ENCODE peak calls at places on chromosome 20, in nine cellular contexts. One of them, this sample, is unnamed.

GRCh38 chr20:60202046-60202445 is 243.8 kb downstream of the CDH26 start:
- DNase-seq in tibial artery: no peak
- DNase-seq in heart right ventricle: peak
- DNase-seq in HFFc6: no peak
- DNase-seq in coronary artery: no peak
- DNase-seq in HFF-Myc: no peak
- DNase-seq in astrocyte: no peak
- DNase-seq in RWPE1: no peak
- DNase-seq in AG04450: no peak
- DNase-seq in this sample: no peak

GRCh38 chr20:9186396-9186795 is 117.5 kb downstream of the PLCB4 start:
- DNase-seq in heart right ventricle: no peak
- DNase-seq in tibial artery: no peak
- DNase-seq in coronary artery: no peak
- DNase-seq in HFF-Myc: no peak
- DNase-seq in RWPE1: no peak
- DNase-seq in HFFc6: no peak
- DNase-seq in AG04450: no peak
- DNase-seq in astrocyte: no peak
- DNase-seq in this sample: no peak

GRCh38 chr20:54345301-54345724 is 130.1 kb upstream of the DOK5 start:
- DNase-seq in HFF-Myc: peak
- DNase-seq in astrocyte: peak
- DNase-seq in tibial artery: no peak
- DNase-seq in heart right ventricle: no peak
- DNase-seq in coronary artery: no peak
- DNase-seq in RWPE1: peak
- DNase-seq in AG04450: peak
- DNase-seq in HFFc6: peak
- DNase-seq in this sample: peak

GRCh38 chr20:37294262-37294981 is 5.0 kb downstream of the MANBAL start:
- DNase-seq in heart right ventricle: no peak
- DNase-seq in RWPE1: no peak
- DNase-seq in tibial artery: no peak
- DNase-seq in HFFc6: peak
- DNase-seq in astrocyte: peak
- DNase-seq in AG04450: no peak
- DNase-seq in coronary artery: no peak
- DNase-seq in HFF-Myc: no peak
- DNase-seq in this sample: no peak

GRCh38 chr20:8021541-8022269 is 2.1 kb upstream of the TMX4 start:
- DNase-seq in astrocyte: no peak
- DNase-seq in coronary artery: no peak
- DNase-seq in RWPE1: no peak
- DNase-seq in HFF-Myc: no peak
- DNase-seq in HFFc6: no peak
- DNase-seq in tibial artery: no peak
- DNase-seq in AG04450: no peak
- DNase-seq in heart right ventricle: peak
- DNase-seq in this sample: no peak

GRCh38 chr20:13353261-13353945 is 132.3 kb downstream of the ISM1 start:
- DNase-seq in HFF-Myc: no peak
- DNase-seq in heart right ventricle: no peak
- DNase-seq in AG04450: no peak
- DNase-seq in RWPE1: no peak
- DNase-seq in HFFc6: no peak
- DNase-seq in tibial artery: no peak
- DNase-seq in astrocyte: no peak
- DNase-seq in coronary artery: no peak
- DNase-seq in this sample: peak

GRCh38 chr20:3398681-3399252 is 8.7 kb downstream of the DNAAF9 start:
- DNase-seq in heart right ventricle: no peak
- DNase-seq in coronary artery: no peak
- DNase-seq in tibial artery: no peak
- DNase-seq in astrocyte: peak
- DNase-seq in HFFc6: peak
- DNase-seq in RWPE1: no peak
- DNase-seq in AG04450: peak
- DNase-seq in HFF-Myc: no peak
- DNase-seq in this sample: no peak

GRCh38 chr20:3681931-3682820 is at the start of gene ADAM33:
- DNase-seq in coronary artery: no peak
- DNase-seq in HFF-Myc: no peak
- DNase-seq in RWPE1: no peak
- DNase-seq in HFFc6: no peak
- DNase-seq in heart right ventricle: peak
- DNase-seq in tibial artery: peak
- DNase-seq in astrocyte: no peak
- DNase-seq in AG04450: no peak
- DNase-seq in this sample: no peak

GRCh38 chr20:13202553-13202952 is 18.5 kb upstream of the ISM1 start:
- DNase-seq in astrocyte: no peak
- DNase-seq in HFF-Myc: no peak
- DNase-seq in HFFc6: no peak
- DNase-seq in coronary artery: no peak
- DNase-seq in RWPE1: no peak
- DNase-seq in heart right ventricle: no peak
- DNase-seq in tibial artery: no peak
- DNase-seq in AG04450: no peak
- DNase-seq in this sample: no peak

GRCh38 chr20:10632681-10633509 is 40.9 kb downstream of the JAG1 start:
- DNase-seq in coronary artery: no peak
- DNase-seq in AG04450: no peak
- DNase-seq in tibial artery: no peak
- DNase-seq in heart right ventricle: no peak
- DNase-seq in HFF-Myc: no peak
- DNase-seq in RWPE1: no peak
- DNase-seq in astrocyte: no peak
- DNase-seq in HFFc6: no peak
- DNase-seq in this sample: no peak

GRCh38 chr20:61874421-61875068 is 191.1 kb downstream of the TAF4 start:
- DNase-seq in tibial artery: no peak
- DNase-seq in HFF-Myc: no peak
- DNase-seq in astrocyte: peak
- DNase-seq in coronary artery: no peak
- DNase-seq in HFFc6: no peak
- DNase-seq in RWPE1: peak
- DNase-seq in AG04450: no peak
- DNase-seq in heart right ventricle: peak
- DNase-seq in this sample: peak

GRCh38 chr20:33370296-33370695 is 31.0 kb downstream of the CDK5RAP1 start:
- DNase-seq in HFF-Myc: no peak
- DNase-seq in astrocyte: no peak
- DNase-seq in HFFc6: no peak
- DNase-seq in heart right ventricle: no peak
- DNase-seq in tibial artery: no peak
- DNase-seq in coronary artery: no peak
- DNase-seq in AG04450: no peak
- DNase-seq in RWPE1: no peak
- DNase-seq in this sample: peak

GRCh38 chr20:49594929-49595311 is 27.0 kb upstream of the PTGIS start:
- DNase-seq in tibial artery: no peak
- DNase-seq in HFF-Myc: no peak
- DNase-seq in AG04450: no peak
- DNase-seq in astrocyte: no peak
- DNase-seq in heart right ventricle: no peak
- DNase-seq in coronary artery: no peak
- DNase-seq in HFFc6: no peak
- DNase-seq in RWPE1: no peak
- DNase-seq in this sample: no peak

GRCh38 chr20:24948939-24949679 is at the start of gene CST7:
- DNase-seq in coronary artery: peak
- DNase-seq in astrocyte: peak
- DNase-seq in RWPE1: no peak
- DNase-seq in AG04450: no peak
- DNase-seq in HFFc6: no peak
- DNase-seq in heart right ventricle: peak
- DNase-seq in HFF-Myc: no peak
- DNase-seq in tibial artery: no peak
- DNase-seq in this sample: no peak

GRCh38 chr20:57268399-57269076 is 2.1 kb upstream of the BMP7 start:
- DNase-seq in heart right ventricle: no peak
- DNase-seq in tibial artery: no peak
- DNase-seq in HFFc6: no peak
- DNase-seq in astrocyte: no peak
- DNase-seq in RWPE1: no peak
- DNase-seq in HFF-Myc: no peak
- DNase-seq in coronary artery: no peak
- DNase-seq in AG04450: no peak
- DNase-seq in this sample: no peak

GRCh38 chr20:43681468-43681942 is 14.6 kb downstream of the MYBL2 start:
- DNase-seq in AG04450: no peak
- DNase-seq in coronary artery: no peak
- DNase-seq in HFFc6: no peak
- DNase-seq in astrocyte: no peak
- DNase-seq in RWPE1: no peak
- DNase-seq in tibial artery: no peak
- DNase-seq in heart right ventricle: peak
- DNase-seq in HFF-Myc: no peak
- DNase-seq in this sample: no peak

GRCh38 chr20:14986026-14986655 is 648.7 kb upstream of the FLRT3 start:
- DNase-seq in RWPE1: peak
- DNase-seq in HFFc6: no peak
- DNase-seq in HFF-Myc: no peak
- DNase-seq in AG04450: no peak
- DNase-seq in astrocyte: peak
- DNase-seq in coronary artery: no peak
- DNase-seq in heart right ventricle: no peak
- DNase-seq in tibial artery: no peak
- DNase-seq in this sample: no peak

DNA sequence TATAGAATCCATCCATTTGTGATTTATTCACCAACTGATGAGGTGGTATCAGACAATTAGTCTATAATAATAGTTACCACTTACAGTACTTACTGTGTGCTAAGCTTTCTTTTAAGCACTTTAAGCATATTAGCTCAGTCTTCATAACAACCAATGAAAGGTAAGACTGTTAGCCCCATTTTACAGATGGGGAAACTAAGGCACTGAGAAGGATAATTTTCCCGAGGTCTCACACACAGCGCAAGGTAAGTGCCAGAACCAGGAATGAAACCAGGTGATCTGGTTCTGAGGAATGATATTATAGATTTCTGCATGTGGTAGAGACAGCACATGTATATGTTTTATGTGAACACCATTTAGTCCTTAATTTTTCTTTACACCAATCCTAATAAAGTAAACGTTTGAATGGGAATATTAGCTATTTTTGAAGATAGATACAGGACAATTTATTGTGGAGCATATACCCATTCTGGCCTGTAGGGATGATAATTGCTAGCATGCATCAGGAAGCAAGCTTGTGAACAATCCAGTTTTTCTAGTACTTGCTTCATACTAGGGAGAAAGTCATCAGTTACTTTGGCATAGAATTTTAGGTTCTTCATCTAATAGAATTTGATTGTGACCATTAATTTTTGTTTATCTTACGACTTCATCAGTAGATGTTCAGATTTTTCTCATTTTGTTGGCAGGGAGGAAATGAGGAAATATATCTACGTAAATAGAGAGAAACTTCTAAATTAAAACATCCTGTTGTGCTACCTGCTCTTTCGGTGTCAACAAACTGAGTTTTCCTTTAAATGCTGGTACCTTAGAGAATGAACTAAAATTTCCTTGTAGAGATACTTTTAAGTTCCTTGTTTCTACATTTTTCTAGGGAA is 3.0 kb downstream of the YWHAB start:
- DNase-seq in RWPE1: peak
- DNase-seq in HFF-Myc: no peak
- DNase-seq in tibial artery: no peak
- DNase-seq in astrocyte: no peak
- DNase-seq in AG04450: no peak
- DNase-seq in heart right ventricle: no peak
- DNase-seq in coronary artery: no peak
- DNase-seq in HFFc6: peak
- DNase-seq in this sample: no peak
- TF ChIP-seq CTCF in RWPE1: peak
- TF ChIP-seq CTCF in HFF-Myc: no peak
- TF ChIP-seq CTCF in tibial artery: peak
- TF ChIP-seq CTCF in astrocyte: peak
- TF ChIP-seq CTCF in AG04450: peak
- TF ChIP-seq CTCF in heart right ventricle: no peak
- TF ChIP-seq CTCF in coronary artery: no peak
- TF ChIP-seq CTCF in HFFc6: peak
- TF ChIP-seq CTCF in this sample: peak

GRCh38 chr20:2387180-2387577 is 6.5 kb downstream of the TGM6 start:
- DNase-seq in coronary artery: peak
- DNase-seq in tibial artery: no peak
- DNase-seq in RWPE1: peak
- DNase-seq in heart right ventricle: no peak
- DNase-seq in astrocyte: no peak
- DNase-seq in AG04450: no peak
- DNase-seq in HFF-Myc: peak
- DNase-seq in HFFc6: peak
- DNase-seq in this sample: peak
- TF ChIP-seq CTCF in coronary artery: no peak
- TF ChIP-seq CTCF in tibial artery: no peak
- TF ChIP-seq CTCF in RWPE1: peak
- TF ChIP-seq CTCF in heart right ventricle: peak
- TF ChIP-seq CTCF in astrocyte: peak
- TF ChIP-seq CTCF in AG04450: peak
- TF ChIP-seq CTCF in HFF-Myc: peak
- TF ChIP-seq CTCF in HFFc6: peak
- TF ChIP-seq CTCF in this sample: peak

DNA sequence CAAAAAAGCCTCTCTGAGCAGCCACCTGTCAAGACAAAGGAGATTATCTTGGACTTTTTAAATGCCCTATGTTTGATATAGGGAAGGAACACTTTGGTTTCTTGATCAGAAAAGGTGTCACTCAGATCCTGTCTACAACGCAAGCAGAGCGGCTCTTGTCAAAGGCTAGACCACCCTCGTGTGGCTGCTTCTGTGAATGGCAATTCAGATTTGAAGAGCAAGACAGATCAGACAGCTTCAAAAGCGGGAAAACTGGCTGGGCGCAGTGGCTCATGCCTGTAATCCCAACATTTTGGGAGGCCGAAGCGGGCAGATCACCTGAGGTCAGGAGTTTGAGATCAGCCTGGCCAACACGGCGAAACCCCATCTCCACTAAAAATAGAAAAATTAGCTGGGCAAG is 10.1 kb upstream of the NXT1 start:
- DNase-seq in heart right ventricle: peak
- DNase-seq in HFFc6: peak
- DNase-seq in RWPE1: peak
- DNase-seq in coronary artery: no peak
- DNase-seq in AG04450: no peak
- DNase-seq in tibial artery: peak
- DNase-seq in HFF-Myc: no peak
- DNase-seq in astrocyte: peak
- DNase-seq in this sample: peak
- TF ChIP-seq CTCF in heart right ventricle: peak
- TF ChIP-seq CTCF in HFFc6: peak
- TF ChIP-seq CTCF in RWPE1: peak
- TF ChIP-seq CTCF in coronary artery: peak
- TF ChIP-seq CTCF in AG04450: peak
- TF ChIP-seq CTCF in tibial artery: peak
- TF ChIP-seq CTCF in HFF-Myc: peak
- TF ChIP-seq CTCF in astrocyte: peak
- TF ChIP-seq CTCF in this sample: peak

DNA sequence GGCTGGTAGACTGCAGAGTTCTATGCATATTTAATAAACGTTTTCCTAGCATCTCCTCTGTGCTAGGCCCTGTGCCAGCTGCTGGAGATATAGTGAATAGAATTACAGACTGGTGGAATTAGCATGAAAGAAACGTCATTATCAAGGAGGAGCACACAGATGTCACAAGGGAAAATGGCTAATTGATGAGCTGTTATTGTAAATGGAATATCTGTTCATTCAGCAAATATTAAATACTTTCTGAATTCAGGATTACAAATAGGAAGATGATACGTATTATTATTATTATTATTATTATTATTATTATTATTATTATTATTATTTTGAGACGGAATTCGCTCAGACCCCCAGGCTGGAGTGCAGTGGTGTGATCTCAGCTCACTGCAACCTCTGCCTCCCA is 1.2 kb downstream of the AAR2 start:
- DNase-seq in heart right ventricle: no peak
- DNase-seq in AG04450: no peak
- DNase-seq in tibial artery: no peak
- DNase-seq in HFF-Myc: no peak
- DNase-seq in coronary artery: no peak
- DNase-seq in RWPE1: no peak
- DNase-seq in HFFc6: no peak
- DNase-seq in astrocyte: no peak
- DNase-seq in this sample: no peak
- TF ChIP-seq CTCF in heart right ventricle: no peak
- TF ChIP-seq CTCF in AG04450: no peak
- TF ChIP-seq CTCF in tibial artery: no peak
- TF ChIP-seq CTCF in HFF-Myc: no peak
- TF ChIP-seq CTCF in coronary artery: no peak
- TF ChIP-seq CTCF in RWPE1: no peak
- TF ChIP-seq CTCF in HFFc6: no peak
- TF ChIP-seq CTCF in astrocyte: no peak
- TF ChIP-seq CTCF in this sample: no peak

This sample was measured in MCF 10A.